ENCODE peak calls at places on chromosomes 7 and 10, in four cellular contexts. One of them, this sample, is unnamed.
A peak's percentile ranks its signal among the peaks of the same experiment; 100 is the strongest.

GRCh38 chr10:59227136-59227673 is 50.8 kb downstream of the PHYHIPL start:
- DNase-seq in WTC11: peak; percentile 16
- DNase-seq in GM12878: no peak
- DNase-seq in K562: no peak
- DNase-seq in this sample: no peak

GRCh38 chr10:22345301-22346086 is at the start of gene SPAG6:
- DNase-seq in GM12878: no peak
- DNase-seq in WTC11: peak; percentile 86
- DNase-seq in K562: no peak
- DNase-seq in this sample: peak; percentile 84

GRCh38 chr7:36148422-36149065 is 4.5 kb upstream of the EEPD1 start:
- DNase-seq in K562: no peak
- DNase-seq in GM12878: no peak
- DNase-seq in WTC11: no peak
- DNase-seq in this sample: no peak

GRCh38 chr7:155869784-155870076 is 57.5 kb upstream of the SHH start:
- DNase-seq in K562: no peak
- DNase-seq in WTC11: no peak
- DNase-seq in GM12878: no peak
- DNase-seq in this sample: no peak

GRCh38 chr10:126919426-126919825 is 14.2 kb downstream of the DOCK1 start:
- DNase-seq in GM12878: no peak
- DNase-seq in K562: no peak
- DNase-seq in WTC11: no peak
- DNase-seq in this sample: no peak

GRCh38 chr10:110504111-110504735 is 6.5 kb downstream of the DUSP5 start:
- DNase-seq in GM12878: peak; percentile 93
- DNase-seq in WTC11: no peak
- DNase-seq in K562: peak; percentile 41
- DNase-seq in this sample: no peak

GRCh38 chr7:80876894-80877414 is 41.9 kb downstream of the SEMA3C start:
- DNase-seq in GM12878: no peak
- DNase-seq in K562: no peak
- DNase-seq in WTC11: no peak
- DNase-seq in this sample: peak; percentile 34

GRCh38 chr10:98314577-98315284 is 46.7 kb upstream of the LOXL4 start:
- DNase-seq in WTC11: no peak
- DNase-seq in GM12878: no peak
- DNase-seq in K562: no peak
- DNase-seq in this sample: no peak

GRCh38 chr7:142033154-142033553 is 37.5 kb downstream of the MGAM start:
- DNase-seq in WTC11: no peak
- DNase-seq in K562: no peak
- DNase-seq in GM12878: no peak
- DNase-seq in this sample: no peak

GRCh38 chr7:4957847-4958476 is 1.0 kb downstream of the MMD2 start:
- DNase-seq in K562: no peak
- DNase-seq in WTC11: no peak
- DNase-seq in GM12878: no peak
- DNase-seq in this sample: no peak

GRCh38 chr10:70743430-70743788 is 41.8 kb downstream of the TBATA start:
- DNase-seq in K562: peak; percentile 39
- DNase-seq in WTC11: no peak
- DNase-seq in GM12878: no peak
- DNase-seq in this sample: no peak

GRCh38 chr7:44157116-44158059 is 16.3 kb upstream of the MYL7 start:
- DNase-seq in GM12878: no peak
- DNase-seq in WTC11: no peak
- DNase-seq in K562: peak; percentile 65
- DNase-seq in this sample: peak; percentile 36

GRCh38 chr7:27946351-27946750 is 206.4 kb downstream of the TAX1BP1 start:
- DNase-seq in K562: no peak
- DNase-seq in GM12878: no peak
- DNase-seq in WTC11: no peak
- DNase-seq in this sample: no peak
- TF ChIP-seq USF1 in K562: no peak
- TF ChIP-seq USF1 in GM12878: no peak
- TF ChIP-seq USF1 in WTC11: no peak
- TF ChIP-seq USF1 in this sample: no peak

GRCh38 chr7:118734541-118734940 is 510.0 kb downstream of the ANKRD7 start:
- DNase-seq in K562: no peak
- DNase-seq in GM12878: no peak
- DNase-seq in WTC11: no peak
- DNase-seq in this sample: no peak

GRCh38 chr7:118735436-118735835 is 510.9 kb downstream of the ANKRD7 start:
- DNase-seq in K562: no peak
- DNase-seq in GM12878: no peak
- DNase-seq in WTC11: no peak
- DNase-seq in this sample: no peak

DNA sequence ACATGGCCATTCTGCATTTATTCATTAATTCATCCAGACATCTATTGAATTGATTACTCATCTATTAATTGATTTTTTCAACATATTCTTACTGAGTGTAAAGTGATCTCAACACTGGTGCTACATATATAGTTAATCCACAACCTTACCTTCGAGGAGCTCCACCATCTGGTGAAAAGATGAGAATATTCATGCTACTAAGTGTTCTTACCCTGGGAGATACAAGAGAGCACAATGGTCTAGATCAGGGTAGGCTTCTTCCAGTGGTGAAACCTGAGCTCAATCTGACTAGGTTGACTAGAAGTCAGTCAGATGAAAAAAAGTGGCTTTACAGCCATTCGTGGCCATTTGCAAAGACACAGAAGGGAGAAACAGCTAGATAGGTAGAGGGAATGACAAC is 507.4 kb downstream of the ANKRD7 start:
- DNase-seq in WTC11: no peak
- DNase-seq in K562: peak; percentile 10
- DNase-seq in GM12878: no peak
- DNase-seq in this sample: no peak
- TF ChIP-seq USF1 in WTC11: no peak
- TF ChIP-seq USF1 in K562: no peak
- TF ChIP-seq USF1 in GM12878: no peak
- TF ChIP-seq USF1 in this sample: no peak

GRCh38 chr10:101710064-101710695 is 15.2 kb upstream of the FBXW4 start:
- DNase-seq in WTC11: no peak
- DNase-seq in GM12878: no peak
- DNase-seq in K562: no peak
- DNase-seq in this sample: no peak
- TF ChIP-seq USF1 in WTC11: no peak
- TF ChIP-seq USF1 in GM12878: no peak
- TF ChIP-seq USF1 in K562: no peak
- TF ChIP-seq USF1 in this sample: no peak

GRCh38 chr10:117967149-117967548 is 79.6 kb downstream of the RAB11FIP2 start:
- DNase-seq in GM12878: no peak
- DNase-seq in WTC11: no peak
- DNase-seq in K562: no peak
- DNase-seq in this sample: no peak

GRCh38 chr10:117968354-117969182 is 78.2 kb downstream of the RAB11FIP2 start:
- DNase-seq in WTC11: no peak
- DNase-seq in K562: peak; percentile 45
- DNase-seq in GM12878: no peak
- DNase-seq in this sample: no peak

GRCh38 chr10:117970962-117971361 is 75.8 kb downstream of the RAB11FIP2 start:
- DNase-seq in K562: no peak
- DNase-seq in WTC11: no peak
- DNase-seq in GM12878: no peak
- DNase-seq in this sample: no peak

GRCh38 chr10:117969592-117969991 is 77.1 kb downstream of the RAB11FIP2 start:
- DNase-seq in GM12878: no peak
- DNase-seq in WTC11: no peak
- DNase-seq in K562: no peak
- DNase-seq in this sample: no peak

DNA sequence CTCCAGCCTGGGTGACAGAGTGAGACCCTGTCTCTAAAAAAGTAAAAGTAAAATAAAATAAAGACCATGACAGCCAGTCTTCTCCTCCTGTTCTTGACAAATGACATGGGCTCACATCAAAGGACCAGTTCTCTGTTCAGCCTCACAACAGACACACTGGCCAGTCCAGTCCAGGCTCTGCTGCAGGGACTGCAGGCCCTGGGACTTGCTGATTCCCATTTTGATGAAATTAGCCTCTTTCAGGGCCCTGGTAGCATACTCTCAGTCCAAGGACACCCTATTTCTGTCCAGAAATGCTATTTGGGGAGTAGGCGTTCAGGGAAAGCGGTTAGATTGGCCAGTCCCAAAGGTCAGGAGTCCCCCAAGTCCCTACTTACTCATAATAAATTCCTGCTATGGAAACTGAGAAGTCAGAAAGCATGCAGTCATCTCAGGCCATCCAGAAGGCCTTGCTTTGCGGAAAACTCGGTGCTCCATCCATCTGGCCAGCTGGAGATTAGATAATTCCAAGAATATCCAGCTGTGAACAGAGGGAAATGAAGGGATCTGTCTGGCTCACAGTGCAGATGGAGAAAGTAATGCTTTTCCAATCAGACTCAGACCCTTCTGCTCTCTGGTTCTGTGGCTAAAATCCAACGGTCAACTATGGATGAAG is 74.4 kb downstream of the RAB11FIP2 start:
- DNase-seq in WTC11: no peak
- DNase-seq in GM12878: no peak
- DNase-seq in K562: no peak
- DNase-seq in this sample: no peak
- TF ChIP-seq USF1 in WTC11: no peak
- TF ChIP-seq USF1 in GM12878: no peak
- TF ChIP-seq USF1 in K562: no peak
- TF ChIP-seq USF1 in this sample: no peak

GRCh38 chr7:158143196-158144120 is 444.2 kb downstream of the PTPRN2 start:
- DNase-seq in WTC11: no peak
- DNase-seq in K562: no peak
- DNase-seq in GM12878: no peak
- DNase-seq in this sample: no peak
- TF ChIP-seq USF1 in WTC11: no peak
- TF ChIP-seq USF1 in K562: no peak
- TF ChIP-seq USF1 in GM12878: no peak
- TF ChIP-seq USF1 in this sample: no peak

GRCh38 chr10:28616514-28616913 is 60.8 kb upstream of the BAMBI start:
- DNase-seq in GM12878: no peak
- DNase-seq in WTC11: no peak
- DNase-seq in K562: no peak
- DNase-seq in this sample: no peak

GRCh38 chr10:28620251-28620650 is 57.1 kb upstream of the BAMBI start:
- DNase-seq in GM12878: no peak
- DNase-seq in WTC11: no peak
- DNase-seq in K562: no peak
- DNase-seq in this sample: no peak

GRCh38 chr10:28623483-28623882 is 53.8 kb upstream of the BAMBI start:
- DNase-seq in K562: no peak
- DNase-seq in GM12878: no peak
- DNase-seq in WTC11: no peak
- DNase-seq in this sample: no peak

GRCh38 chr10:28624351-28624750 is 53.0 kb upstream of the BAMBI start:
- DNase-seq in WTC11: no peak
- DNase-seq in K562: no peak
- DNase-seq in GM12878: no peak
- DNase-seq in this sample: no peak

GRCh38 chr10:28619465-28619864 is 57.9 kb upstream of the BAMBI start:
- DNase-seq in WTC11: no peak
- DNase-seq in K562: no peak
- DNase-seq in GM12878: no peak
- DNase-seq in this sample: no peak
- TF ChIP-seq USF1 in WTC11: no peak
- TF ChIP-seq USF1 in K562: no peak
- TF ChIP-seq USF1 in GM12878: no peak
- TF ChIP-seq USF1 in this sample: no peak

GRCh38 chr7:32068411-32068905 is 1.7 kb downstream of the PDE1C start:
- DNase-seq in WTC11: no peak
- DNase-seq in GM12878: no peak
- DNase-seq in K562: no peak
- DNase-seq in this sample: no peak

GRCh38 chr7:32071466-32072091 is 1.4 kb upstream of the PDE1C start:
- DNase-seq in WTC11: no peak
- DNase-seq in GM12878: no peak
- DNase-seq in K562: no peak
- DNase-seq in this sample: no peak

GRCh38 chr7:32070406-32071360 is at the start of gene PDE1C:
- DNase-seq in WTC11: peak; percentile 50
- DNase-seq in K562: no peak
- DNase-seq in GM12878: no peak
- DNase-seq in this sample: peak; percentile 25

GRCh38 chr7:32069251-32069650 is 956 bp downstream of the PDE1C start:
- DNase-seq in WTC11: no peak
- DNase-seq in K562: no peak
- DNase-seq in GM12878: no peak
- DNase-seq in this sample: no peak

GRCh38 chr7:32070051-32070405 is 179 bp downstream of the PDE1C start:
- DNase-seq in K562: no peak
- DNase-seq in WTC11: no peak
- DNase-seq in GM12878: no peak
- DNase-seq in this sample: no peak
- TF ChIP-seq USF1 in K562: no peak
- TF ChIP-seq USF1 in WTC11: no peak
- TF ChIP-seq USF1 in GM12878: no peak
- TF ChIP-seq USF1 in this sample: no peak

DNA sequence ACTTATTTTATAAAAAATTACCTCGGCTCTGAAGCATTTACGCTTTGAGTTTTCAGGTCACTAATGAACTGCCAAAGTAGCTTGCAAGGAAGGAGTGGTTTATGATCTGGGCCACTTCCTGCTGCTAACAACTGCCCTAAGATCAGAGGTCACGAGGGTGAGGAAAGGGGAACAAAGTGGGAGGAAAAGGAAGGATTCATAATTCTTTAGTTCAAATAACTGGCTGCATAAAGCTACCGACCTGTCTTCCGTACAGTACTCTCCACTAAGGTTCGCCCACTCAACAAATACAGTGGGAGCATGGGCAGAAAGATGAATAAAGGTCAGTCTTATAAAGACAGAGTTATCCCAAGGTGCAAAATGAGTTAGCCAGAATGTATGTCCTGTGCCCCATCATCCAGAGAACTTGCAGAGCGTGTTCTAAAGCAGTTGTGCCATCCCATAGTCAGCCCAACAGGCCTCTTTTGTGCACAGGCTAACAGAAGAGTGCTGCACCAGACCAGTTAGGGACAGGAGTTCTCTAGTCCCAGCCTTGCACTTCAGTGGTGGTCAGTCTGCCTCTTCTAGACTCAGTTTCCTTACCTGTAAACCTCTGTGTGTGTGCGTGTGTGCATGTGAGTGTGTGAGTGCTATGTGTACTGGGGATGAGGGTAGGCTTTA is 65.9 kb downstream of the CREB3L2 start:
- DNase-seq in WTC11: no peak
- DNase-seq in K562: peak; percentile 79
- DNase-seq in GM12878: peak; percentile 28
- DNase-seq in this sample: no peak
- TF ChIP-seq USF1 in WTC11: no peak
- TF ChIP-seq USF1 in K562: peak; percentile 66
- TF ChIP-seq USF1 in GM12878: no peak
- TF ChIP-seq USF1 in this sample: no peak

GRCh38 chr7:2510909-2511768 is 8.4 kb upstream of the LFNG start:
- DNase-seq in K562: no peak
- DNase-seq in GM12878: no peak
- DNase-seq in WTC11: no peak
- DNase-seq in this sample: no peak
- TF ChIP-seq USF1 in K562: no peak
- TF ChIP-seq USF1 in GM12878: no peak
- TF ChIP-seq USF1 in WTC11: no peak
- TF ChIP-seq USF1 in this sample: no peak

GRCh38 chr7:16098585-16099179 is 322.7 kb downstream of the CRPPA start:
- DNase-seq in WTC11: no peak
- DNase-seq in GM12878: no peak
- DNase-seq in K562: peak; percentile 45
- DNase-seq in this sample: no peak
- TF ChIP-seq USF1 in WTC11: no peak
- TF ChIP-seq USF1 in GM12878: no peak
- TF ChIP-seq USF1 in K562: no peak
- TF ChIP-seq USF1 in this sample: no peak

This sample was measured in SK-N-SH.